ENCODE peak calls at places on chromosomes 5 and 9, in ten cellular contexts. Y is right lobe of liver, L is mucosa of descending colon, X is A549, M is astrocyte of the spinal cord, O is tibial artery, B is uterus, U is heart left ventricle, N is neural crest cell, I is neural progenitor cell. T is an unnamed sample.

GRCh38 chr5:74148321-74148720 is 492.2 kb downstream of the ENC1 start:
- DNase-seq in Y (no peak), L (no peak), X (no peak), M (no peak), O (no peak), B (no peak), U (no peak), N (no peak), I (no peak), T (no peak)

GRCh38 chr5:39560730-39561129 is 135.9 kb upstream of the DAB2 start:
- DNase-seq in Y (no peak), L (no peak), X (no peak), M (no peak), O (no peak), B (no peak), U (no peak), N (no peak), I (no peak), T (no peak)

GRCh38 chr9:36906492-36906891 is 127.6 kb downstream of the PAX5 start:
- DNase-seq in Y (no peak), L (no peak), X (no peak), M (no peak), O (no peak), B (no peak), U (no peak), N (no peak), I (no peak), T (no peak)

GRCh38 chr5:2756211-2756746 is 4.8 kb upstream of the IRX2 start:
- DNase-seq in Y (no peak), L (no peak), X (peak; percentile 37), M (peak; percentile 63), O (peak; percentile 45), B (no peak), U (no peak), N (peak; percentile 43), I (peak; percentile 82), T (peak; percentile 56)

GRCh38 chr9:92378825-92379535 is 25.4 kb downstream of the OGN start:
- DNase-seq in Y (no peak), L (no peak), X (no peak), M (peak; percentile 70), O (no peak), B (no peak), U (no peak), N (no peak), I (peak; percentile 38), T (no peak)

GRCh38 chr5:15885156-15885555 is 294.4 kb downstream of the MARCHF11 start:
- DNase-seq in Y (no peak), L (no peak), X (no peak), M (peak; percentile 23), O (no peak), B (no peak), U (no peak), N (no peak), I (no peak), T (no peak)

GRCh38 chr9:98964201-98964600 is 20.5 kb downstream of the COL15A1 start:
- DNase-seq in Y (no peak), L (no peak), X (no peak), M (no peak), O (peak; percentile 58), B (no peak), U (no peak), N (no peak), I (no peak), T (no peak)

GRCh38 chr5:65611524-65611923 is 12.6 kb downstream of the TRIM23 start:
- DNase-seq in Y (no peak), L (no peak), X (peak; percentile 30), M (no peak), O (no peak), B (no peak), U (no peak), N (no peak), I (no peak), T (no peak)

GRCh38 chr5:120655828-120656435 is 191.8 kb downstream of the PRR16 start:
- DNase-seq in Y (no peak), L (no peak), X (peak; percentile 33), M (peak; percentile 46), O (no peak), B (no peak), U (no peak), N (peak; percentile 39), I (peak; percentile 66), T (no peak)

GRCh38 chr5:177105546-177106476 is 19.1 kb downstream of the FGFR4 start:
- DNase-seq in Y (no peak), L (no peak), X (no peak), M (no peak), O (no peak), B (no peak), U (no peak), N (no peak), I (no peak), T (no peak)

GRCh38 chr9:97366476-97366875 is 45.4 kb upstream of the TDRD7 start:
- DNase-seq in Y (no peak), L (no peak), X (no peak), M (no peak), O (no peak), B (no peak), U (no peak), N (no peak), I (no peak), T (no peak)

GRCh38 chr5:81232449-81233079 is 558 bp upstream of the CKMT2 start:
- DNase-seq in Y (no peak), L (no peak), X (no peak), M (peak; percentile 55), O (peak; percentile 96), B (peak; percentile 66), U (peak; percentile 91), N (no peak), I (no peak), T (peak; percentile 91)

GRCh38 chr5:56814963-56815656 is at the start of gene MAP3K1:
- DNase-seq in Y (peak; percentile 92), L (peak; percentile 94), X (peak; percentile 79), M (peak; percentile 59), O (peak; percentile 85), B (peak; percentile 79), U (peak; percentile 83), N (peak; percentile 75), I (peak; percentile 91), T (peak; percentile 63)

GRCh38 chr9:16134351-16134750 is 581.5 kb downstream of the CCDC171 start:
- DNase-seq in Y (no peak), L (no peak), X (no peak), M (no peak), O (no peak), B (no peak), U (no peak), N (no peak), I (no peak), T (no peak)

GRCh38 chr9:23754551-23754950 is 71.5 kb downstream of the ELAVL2 start:
- DNase-seq in Y (no peak), L (no peak), X (no peak), M (peak; percentile 17), O (no peak), B (no peak), U (no peak), N (no peak), I (no peak), T (no peak)

GRCh38 chr9:98541684-98542230 is 167.0 kb downstream of the GABBR2 start:
- DNase-seq in Y (no peak), L (no peak), X (no peak), M (no peak), O (no peak), B (no peak), U (no peak), N (no peak), I (no peak), T (no peak)

DNA sequence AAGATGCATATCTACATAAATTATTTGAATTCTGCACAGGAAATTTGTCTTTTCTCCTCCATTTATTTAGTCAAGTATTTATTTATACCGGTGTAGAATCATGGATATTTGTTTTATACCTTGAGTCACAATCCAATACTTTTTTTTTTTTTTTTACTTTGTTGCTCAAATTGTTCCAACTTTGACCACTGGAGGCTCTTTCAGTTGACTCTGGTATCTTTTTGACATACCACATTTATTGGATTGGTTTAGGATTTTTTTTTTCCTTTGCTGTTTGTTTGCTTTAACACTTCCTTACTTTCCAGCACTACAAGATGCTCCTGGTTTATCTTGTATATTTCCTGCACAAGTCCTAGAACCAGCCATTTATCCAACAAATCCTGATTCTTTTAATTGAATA is 543.1 kb upstream of the RIOK2 start:
- DNase-seq in Y (no peak), L (no peak), X (no peak), M (no peak), O (no peak), B (no peak), U (no peak), N (no peak), I (no peak), T (no peak)
- TF ChIP-seq CTCF in Y (no peak), L (no peak), X (no peak), M (no peak), O (no peak), B (no peak), U (no peak), N (peak; percentile 41), I (peak; percentile 31), T (no peak)

DNA sequence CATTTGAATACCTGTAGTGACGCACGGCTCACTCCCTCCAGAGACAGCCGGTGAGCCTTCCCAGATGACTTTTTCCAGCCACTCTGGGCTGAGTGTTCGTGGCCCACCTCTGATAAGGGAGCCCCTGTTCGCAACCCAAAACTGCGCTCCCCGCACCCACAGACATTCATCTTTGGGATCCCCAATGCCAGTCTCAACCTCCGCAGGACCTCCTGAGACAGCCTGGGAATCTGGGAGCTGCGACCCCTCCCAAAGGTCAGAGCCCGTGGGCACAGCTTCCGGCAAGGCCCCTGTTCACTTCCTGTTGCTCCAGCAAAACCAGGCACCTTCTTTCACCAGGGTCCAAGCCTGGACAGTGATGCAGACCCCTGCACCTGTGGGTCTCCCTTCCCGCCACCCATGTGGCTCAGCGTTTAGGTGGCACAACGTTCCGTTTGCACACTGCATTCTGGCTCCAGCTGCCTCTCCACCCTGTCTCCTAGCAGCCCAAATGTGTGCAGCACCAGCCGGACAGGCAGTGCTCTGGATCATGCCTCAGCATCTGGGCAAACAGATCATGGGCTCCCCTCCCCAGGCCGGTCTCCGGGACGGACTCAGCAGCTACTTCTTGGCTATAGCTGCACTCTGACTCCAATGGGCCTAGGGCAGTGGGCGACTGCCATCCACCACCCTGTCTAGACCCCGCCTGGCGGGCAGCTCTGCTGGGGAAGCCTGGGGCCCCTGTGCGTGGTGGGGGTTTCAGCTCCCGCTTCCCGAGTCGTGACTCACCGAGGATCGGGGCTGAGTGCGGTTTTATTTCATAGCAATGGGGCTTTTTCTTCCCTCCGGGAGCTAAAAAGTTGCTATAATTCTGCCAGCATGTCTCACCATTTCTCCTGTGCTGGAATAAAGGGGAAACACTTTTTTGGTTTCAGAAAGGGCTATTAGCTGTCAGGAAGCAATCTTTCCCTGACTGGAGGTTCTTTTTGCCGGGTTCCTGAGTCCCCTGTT is 156.0 kb downstream of the OLFM1 start:
- DNase-seq in Y (no peak), L (no peak), X (no peak), M (no peak), O (no peak), B (no peak), U (no peak), N (no peak), I (no peak), T (no peak)
- TF ChIP-seq CTCF in Y (no peak), L (no peak), X (no peak), M (no peak), O (no peak), B (no peak), U (no peak), N (no peak), I (no peak), T (no peak)

GRCh38 chr9:100098887-100099721 is at the start of the genes ERP44 and INVS:
- DNase-seq in Y (peak; percentile 99), L (peak; percentile 97), X (peak; percentile 99), M (peak; percentile 99), O (peak; percentile 99), B (peak; percentile 98), U (peak; percentile 99), N (peak; percentile 94), I (peak; percentile 100), T (peak; percentile 99)
- TF ChIP-seq CTCF in Y (no peak), L (no peak), X (no peak), M (no peak), O (no peak), B (no peak), U (no peak), N (peak; percentile 11), I (no peak), T (no peak)

GRCh38 chr5:94613583-94613982 is 4.8 kb downstream of the KIAA0825 start:
- DNase-seq in Y (no peak), L (no peak), X (peak; percentile 43), M (peak; percentile 19), O (no peak), B (no peak), U (no peak), N (no peak), I (peak; percentile 54), T (no peak)
- TF ChIP-seq CTCF in Y (peak; percentile 19), L (no peak), X (peak; percentile 31), M (peak; percentile 5), O (no peak), B (no peak), U (no peak), N (peak; percentile 34), I (peak; percentile 49), T (no peak)

T was measured in right atrium auricular region.